ENCODE peak calls at places on chromosomes 5 and 9, in six cellular contexts. Z is occipital lobe, J is aorta, D is brain microvascular endothelial cell, O is LHCN-M2, S is heart left ventricle. R is an unnamed sample.
A peak's percentile ranks its signal among the peaks of the same experiment; 100 is the strongest.

GRCh38 chr9:136359774-136360718 is 3.5 kb downstream of the DNLZ start:
- DNase-seq in Z (no peak), J (no peak), D (no peak), O (no peak), S (no peak), R (no peak)

GRCh38 chr5:140391312-140391711 is 10.3 kb upstream of the ANKHD1 start:
- DNase-seq in Z (no peak), J (no peak), D (no peak), O (no peak), S (no peak), R (no peak)

GRCh38 chr5:143673676-143674468 is 138.1 kb upstream of the HMHB1 start:
- DNase-seq in Z (no peak), J (no peak), D (no peak), O (peak; percentile 22), S (no peak), R (no peak)

GRCh38 chr9:120608421-120608820 is 28.5 kb upstream of the CDK5RAP2 start:
- DNase-seq in Z (no peak), J (no peak), D (no peak), O (no peak), S (no peak), R (no peak)

GRCh38 chr5:154165886-154166285 is 24.6 kb upstream of the GALNT10 start:
- DNase-seq in Z (no peak), J (no peak), D (no peak), O (no peak), S (no peak), R (no peak)

GRCh38 chr9:13478637-13479036 is 199.1 kb upstream of the MPDZ start:
- DNase-seq in Z (no peak), J (no peak), D (no peak), O (no peak), S (no peak), R (no peak)

GRCh38 chr5:93800988-93801811 is 59.8 kb upstream of the POU5F2 start:
- DNase-seq in Z (no peak), J (no peak), D (peak; percentile 58), O (peak; percentile 70), S (no peak), R (peak; percentile 68)

GRCh38 chr9:112059145-112059979 is 115.7 kb downstream of the SUSD1 start:
- DNase-seq in Z (peak; percentile 14), J (no peak), D (peak; percentile 94), O (peak; percentile 97), S (no peak), R (peak; percentile 92)

GRCh38 chr9:16521868-16522381 is 348.5 kb downstream of the BNC2 start:
- DNase-seq in Z (no peak), J (no peak), D (peak; percentile 40), O (peak; percentile 92), S (peak; percentile 42), R (peak; percentile 71)

GRCh38 chr5:158354958-158355357 is 496.0 kb upstream of the CLINT1 start:
- DNase-seq in Z (no peak), J (no peak), D (no peak), O (no peak), S (no peak), R (no peak)

GRCh38 chr9:132857601-132858342 is 20.3 kb downstream of the AK8 start:
- DNase-seq in Z (no peak), J (no peak), D (peak; percentile 28), O (no peak), S (no peak), R (no peak)

GRCh38 chr9:135519179-135519971 is 1.9 kb upstream of the LCN1 start:
- DNase-seq in Z (no peak), J (no peak), D (no peak), O (no peak), S (no peak), R (no peak)

GRCh38 chr9:79658926-79659325 is 87.2 kb downstream of the TLE4 start:
- DNase-seq in Z (no peak), J (no peak), D (no peak), O (no peak), S (no peak), R (no peak)

GRCh38 chr5:14440598-14441401 is 140.8 kb upstream of the OTULINL start:
- DNase-seq in Z (peak; percentile 75), J (peak; percentile 86), D (peak; percentile 87), O (peak; percentile 91), S (peak; percentile 71), R (peak; percentile 84)

GRCh38 chr9:115142502-115143265 is 24.7 kb upstream of the TNC start:
- DNase-seq in Z (peak; percentile 17), J (no peak), D (peak; percentile 28), O (peak; percentile 95), S (no peak), R (no peak)

GRCh38 chr9:128636556-128637530 is 19.8 kb downstream of the DYNC2I2 start:
- DNase-seq in Z (no peak), J (no peak), D (no peak), O (peak; percentile 35), S (no peak), R (no peak)

GRCh38 chr5:10760033-10760975 is 730 bp downstream of the DAP start:
- DNase-seq in Z (peak; percentile 9), J (no peak), D (peak; percentile 37), O (peak; percentile 56), S (peak; percentile 60), R (peak; percentile 84)

R was measured in endothelial cell of umbilical vein.